ENCODE peak calls at places on chromosomes 16 and 17, in nine cellular contexts. V is choroid plexus epithelial cell, D is GM06990, U is GM20000, A is lung, B is ascending aorta, Z is AG04450, N is adrenal gland, C is astrocyte of the spinal cord. Y is an unnamed sample.

GRCh38 chr16:49497466-49497865 is 123.9 kb downstream of the C16orf78 start:
- DNase-seq in V (no peak), D (no peak), U (no peak), A (no peak), B (peak; percentile 50), Z (no peak), N (no peak), C (no peak), Y (no peak)

GRCh38 chr17:65103431-65103830 is 33.7 kb upstream of the RGS9 start:
- DNase-seq in V (no peak), D (no peak), U (no peak), A (no peak), B (no peak), Z (no peak), N (no peak), C (no peak), Y (no peak)

GRCh38 chr17:44272321-44272951 is 4.5 kb upstream of the SLC4A1 start:
- DNase-seq in V (no peak), D (no peak), U (no peak), A (no peak), B (no peak), Z (no peak), N (no peak), C (no peak), Y (no peak)

GRCh38 chr16:66150691-66151090 is 215.8 kb upstream of the CDH5 start:
- DNase-seq in V (peak; percentile 79), D (no peak), U (no peak), A (no peak), B (no peak), Z (no peak), N (no peak), C (peak; percentile 26), Y (no peak)

GRCh38 chr16:86176462-86176861 is 277.5 kb downstream of the IRF8 start:
- DNase-seq in V (no peak), D (no peak), U (no peak), A (no peak), B (no peak), Z (no peak), N (no peak), C (no peak), Y (no peak)

GRCh38 chr16:6510261-6510660 is 822.4 kb upstream of the RBFOX1 start:
- DNase-seq in V (no peak), D (no peak), U (no peak), A (no peak), B (no peak), Z (no peak), N (no peak), C (no peak), Y (no peak)

GRCh38 chr17:30996481-30996880 is 25.6 kb downstream of the RNF135 start:
- DNase-seq in V (no peak), D (no peak), U (no peak), A (no peak), B (no peak), Z (no peak), N (no peak), C (no peak), Y (no peak)

GRCh38 chr17:12492450-12492849 is 173.2 kb upstream of the MYOCD start:
- DNase-seq in V (peak; percentile 68), D (no peak), U (no peak), A (no peak), B (no peak), Z (peak; percentile 60), N (no peak), C (no peak), Y (no peak)

DNA sequence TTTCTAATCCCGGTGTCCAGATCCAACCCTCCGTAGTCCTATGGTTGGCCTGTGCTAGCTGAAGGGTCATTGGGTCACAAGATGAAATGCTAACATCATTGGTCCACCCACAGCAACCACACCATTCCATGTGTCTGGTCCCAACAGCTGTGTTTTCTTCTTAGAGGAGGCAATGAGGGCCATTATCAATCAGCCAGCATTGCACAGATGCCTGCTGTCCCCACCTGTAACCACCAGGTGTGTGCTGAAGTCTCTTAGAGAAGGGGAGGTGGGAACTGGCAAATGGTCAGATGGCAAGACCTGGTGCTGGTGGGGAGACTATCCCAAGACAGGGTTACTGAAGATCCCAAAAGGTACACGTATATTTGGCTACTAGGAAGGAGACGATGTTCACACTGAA is 37.4 kb downstream of the HIC1 start:
- DNase-seq in V (no peak), D (no peak), U (no peak), A (no peak), B (no peak), Z (no peak), N (no peak), C (no peak), Y (no peak)
- TF ChIP-seq CTCF in V (no peak), D (no peak), U (no peak), A (no peak), B (no peak), Z (no peak), N (no peak), C (no peak), Y (no peak)

DNA sequence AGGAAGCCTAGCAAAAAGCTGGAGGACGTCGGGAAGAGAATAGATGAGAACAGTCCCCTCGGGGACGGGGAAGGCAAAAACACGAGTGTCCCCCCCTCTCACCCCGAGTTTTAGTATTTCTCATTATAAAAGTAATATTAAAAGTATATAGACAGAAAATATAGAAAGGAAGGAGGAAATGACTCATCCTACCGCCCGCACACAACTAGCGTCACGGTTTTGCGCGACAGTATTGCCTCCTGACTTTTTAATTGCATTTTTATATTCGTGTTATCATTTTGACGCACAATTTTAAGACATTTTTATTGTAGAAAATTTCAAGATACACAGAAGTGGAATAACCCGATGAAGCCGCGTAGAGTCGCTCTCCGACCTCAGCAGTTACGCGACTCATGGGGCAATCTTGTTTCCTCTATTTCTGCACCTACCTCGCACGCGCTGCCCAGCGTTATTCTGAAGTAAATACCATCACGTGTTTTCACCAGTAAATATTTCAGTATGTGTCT is 652 bp upstream of the SLC25A19 start:
- DNase-seq in V (peak; percentile 73), D (no peak), U (no peak), A (no peak), B (peak; percentile 80), Z (no peak), N (peak; percentile 88), C (peak; percentile 68), Y (peak; percentile 80)
- TF ChIP-seq CTCF in V (peak; percentile 43), D (peak; percentile 56), U (no peak), A (no peak), B (no peak), Z (peak; percentile 21), N (peak; percentile 32), C (no peak), Y (peak; percentile 71)

DNA sequence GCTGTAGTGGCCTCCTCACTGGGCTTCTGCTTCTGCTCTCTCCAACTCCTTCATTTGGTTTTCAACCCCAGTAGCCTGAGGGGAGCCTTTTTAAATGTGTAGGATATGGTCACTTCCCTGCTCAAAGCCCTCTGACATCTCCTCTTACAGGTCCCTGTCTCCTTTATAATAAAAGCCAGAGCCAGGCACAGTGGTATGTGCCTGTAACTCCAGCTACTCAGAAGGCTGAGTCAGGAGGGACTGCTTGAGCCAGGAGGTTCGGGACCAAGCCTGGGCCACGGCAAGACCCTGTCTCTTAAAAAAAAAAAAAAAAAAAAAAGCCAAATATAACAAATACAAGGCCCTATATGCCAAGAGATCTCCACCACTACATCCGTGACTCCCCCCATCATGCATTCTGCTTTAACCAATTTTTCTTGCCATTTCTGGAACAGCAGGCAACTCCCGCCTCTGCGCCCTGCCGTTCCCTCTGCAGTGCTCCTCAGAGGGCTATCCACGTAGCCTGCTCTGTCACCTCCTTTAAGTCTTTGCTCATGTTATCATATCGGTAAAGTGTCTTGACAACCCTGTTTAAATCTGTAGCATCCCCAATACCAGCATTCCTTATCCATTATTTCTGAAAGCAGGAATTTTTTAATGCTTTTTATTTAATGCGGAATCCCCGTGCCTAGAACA is 9.4 kb downstream of the ZNF771 start:
- DNase-seq in V (no peak), D (no peak), U (no peak), A (no peak), B (no peak), Z (no peak), N (no peak), C (no peak), Y (no peak)
- TF ChIP-seq CTCF in V (no peak), D (no peak), U (no peak), A (no peak), B (no peak), Z (no peak), N (no peak), C (no peak), Y (no peak)

GRCh38 chr17:61583242-61583641 is 7.8 kb downstream of the NACA2 start:
- DNase-seq in V (peak; percentile 82), D (no peak), U (peak; percentile 25), A (no peak), B (no peak), Z (peak; percentile 27), N (no peak), C (peak; percentile 47), Y (no peak)
- TF ChIP-seq CTCF in V (peak; percentile 49), D (peak; percentile 42), U (no peak), A (no peak), B (no peak), Z (peak; percentile 47), N (no peak), C (peak; percentile 28), Y (no peak)

GRCh38 chr17:41678907-41679739 is 9.6 kb upstream of the EIF1 start:
- DNase-seq in V (peak; percentile 35), D (peak; percentile 50), U (no peak), A (peak; percentile 65), B (no peak), Z (no peak), N (no peak), C (peak; percentile 56), Y (peak; percentile 78)
- TF ChIP-seq CTCF in V (peak; percentile 23), D (peak; percentile 47), U (no peak), A (peak; percentile 30), B (no peak), Z (no peak), N (no peak), C (peak; percentile 15), Y (peak; percentile 42)

GRCh38 chr17:19412510-19412909 is 1.5 kb downstream of the RNF112 start:
- DNase-seq in V (no peak), D (no peak), U (no peak), A (no peak), B (no peak), Z (no peak), N (no peak), C (no peak), Y (no peak)

GRCh38 chr17:19411641-19412040 is 609 bp downstream of the RNF112 start:
- DNase-seq in V (no peak), D (no peak), U (no peak), A (no peak), B (no peak), Z (no peak), N (no peak), C (no peak), Y (no peak)

GRCh38 chr17:19409509-19409908 is 1.5 kb upstream of the RNF112 start:
- DNase-seq in V (peak; percentile 85), D (no peak), U (no peak), A (no peak), B (no peak), Z (peak; percentile 74), N (no peak), C (peak; percentile 84), Y (no peak)

GRCh38 chr17:19410101-19410500 is 931 bp upstream of the RNF112 start:
- DNase-seq in V (no peak), D (no peak), U (no peak), A (no peak), B (no peak), Z (no peak), N (no peak), C (no peak), Y (no peak)

DNA sequence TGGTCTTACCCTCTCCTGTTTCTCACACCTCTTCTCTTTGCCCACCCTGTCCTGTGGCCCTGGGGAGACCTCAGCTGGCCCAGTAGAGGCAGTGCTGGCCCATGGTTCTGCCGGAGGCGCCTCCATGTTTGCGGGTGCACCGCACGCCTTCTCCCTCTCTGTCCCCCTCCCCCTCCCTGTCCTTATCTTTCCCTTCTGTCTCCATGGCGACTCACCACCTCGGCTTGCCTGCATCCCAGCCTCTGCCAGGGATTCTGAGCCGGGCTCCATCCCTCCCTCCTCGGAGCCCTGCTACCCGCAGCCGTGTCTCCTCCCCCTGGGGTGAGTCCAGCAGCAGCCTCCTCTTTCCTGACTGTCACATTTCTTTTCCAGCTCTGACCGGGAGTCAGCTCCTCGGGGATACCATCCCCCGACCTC is at the start of gene RNF112:
- DNase-seq in V (peak; percentile 26), D (no peak), U (no peak), A (no peak), B (no peak), Z (no peak), N (peak; percentile 79), C (peak; percentile 9), Y (no peak)
- TF ChIP-seq CTCF in V (peak; percentile 24), D (no peak), U (no peak), A (no peak), B (no peak), Z (no peak), N (peak; percentile 11), C (peak; percentile 8), Y (no peak)

Y was measured in CD14-positive monocyte.